ENCODE peak calls at places on chromosomes 13 and 19, in six cellular contexts. D, I, B, E, N and Q are unnamed samples.

GRCh38 chr19:29531458-29532025 is 5.7 kb downstream of the VSTM2B start:
- DNase-seq in D (no peak), I (no peak), B (no peak), E (no peak), N (no peak), Q (no peak)

GRCh38 chr13:74114202-74114601 is 20.0 kb downstream of the KLF12 start:
- DNase-seq in D (peak; percentile 79), I (no peak), B (no peak), E (peak; percentile 26), N (no peak), Q (no peak)

GRCh38 chr13:113777311-113778260 is 18.6 kb downstream of the TMEM255B start:
- DNase-seq in D (no peak), I (no peak), B (no peak), E (peak; percentile 74), N (no peak), Q (peak; percentile 25)

GRCh38 chr19:42553292-42554045 is 25.2 kb upstream of the CEACAM1 start:
- DNase-seq in D (peak; percentile 74), I (no peak), B (no peak), E (peak; percentile 84), N (peak; percentile 72), Q (peak; percentile 97)

GRCh38 chr13:53151692-53152421 is 123.2 kb downstream of the OLFM4 start:
- DNase-seq in D (no peak), I (no peak), B (no peak), E (peak; percentile 26), N (peak; percentile 77), Q (peak; percentile 66)

GRCh38 chr19:35557539-35558399 is 5.7 kb downstream of the ATP4A start:
- DNase-seq in D (peak; percentile 25), I (no peak), B (peak; percentile 90), E (peak; percentile 74), N (no peak), Q (no peak)

GRCh38 chr13:71998223-71998622 is 131.2 kb upstream of the DACH1 start:
- DNase-seq in D (no peak), I (no peak), B (no peak), E (no peak), N (no peak), Q (no peak)

GRCh38 chr13:70967564-70967963 is 859.3 kb upstream of the KLHL1 start:
- DNase-seq in D (no peak), I (no peak), B (no peak), E (no peak), N (no peak), Q (no peak)

GRCh38 chr19:46299004-46299509 is 2.2 kb downstream of the HIF3A start:
- DNase-seq in D (peak; percentile 41), I (peak; percentile 99), B (peak; percentile 98), E (peak; percentile 87), N (peak; percentile 3), Q (peak; percentile 19)

GRCh38 chr13:36151591-36151990 is 20.4 kb upstream of the DCLK1 start:
- DNase-seq in D (no peak), I (no peak), B (no peak), E (no peak), N (no peak), Q (no peak)

GRCh38 chr13:43389573-43389972 is 366.2 kb downstream of the DNAJC15 start:
- DNase-seq in D (no peak), I (no peak), B (no peak), E (no peak), N (no peak), Q (no peak)

GRCh38 chr13:105825071-105825470 is 710.4 kb downstream of the EFNB2 start:
- DNase-seq in D (no peak), I (no peak), B (no peak), E (no peak), N (no peak), Q (no peak)

GRCh38 chr13:31951215-31951678 is 80.3 kb upstream of the FRY start:
- DNase-seq in D (peak; percentile 14), I (no peak), B (peak; percentile 33), E (peak; percentile 59), N (peak; percentile 66), Q (peak; percentile 99)

GRCh38 chr19:48090281-48090802 is 20.3 kb downstream of the PLA2G4C start:
- DNase-seq in D (no peak), I (no peak), B (no peak), E (no peak), N (no peak), Q (peak; percentile 23)

GRCh38 chr19:6362351-6362801 is 1.0 kb downstream of the CLPP start:
- DNase-seq in D (no peak), I (no peak), B (no peak), E (no peak), N (no peak), Q (no peak)

GRCh38 chr19:40443930-40444180 is 280 bp downstream of the SERTAD3 start:
- DNase-seq in D (no peak), I (no peak), B (no peak), E (no peak), N (no peak), Q (peak; percentile 65)

GRCh38 chr19:23071087-23071511 is 45.7 kb upstream of the ZNF730 start:
- DNase-seq in D (peak; percentile 18), I (no peak), B (peak; percentile 62), E (peak; percentile 40), N (no peak), Q (no peak)

GRCh38 chr19:13016628-13017305 is 21.5 kb downstream of the NFIX start:
- DNase-seq in D (no peak), I (no peak), B (peak; percentile 5), E (no peak), N (no peak), Q (no peak)

GRCh38 chr13:110616103-110617101 is 1.1 kb downstream of the NAXD start:
- DNase-seq in D (peak; percentile 46), I (no peak), B (peak; percentile 81), E (peak; percentile 75), N (no peak), Q (peak; percentile 26)

GRCh38 chr13:38530492-38530891 is 156.4 kb upstream of the FREM2 start:
- DNase-seq in D (peak; percentile 6), I (no peak), B (no peak), E (peak; percentile 33), N (no peak), Q (no peak)

GRCh38 chr13:68749801-68750200 is 1357.8 kb upstream of the ATXN8OS start:
- DNase-seq in D (peak; percentile 6), I (no peak), B (no peak), E (no peak), N (no peak), Q (no peak)

GRCh38 chr13:113907637-113908617 is 44.1 kb upstream of the GAS6 start:
- DNase-seq in D (peak; percentile 92), I (peak; percentile 56), B (no peak), E (peak; percentile 73), N (no peak), Q (peak; percentile 57)

GRCh38 chr19:8357007-8357521 is 6.9 kb upstream of the ANGPTL4 start:
- DNase-seq in D (peak; percentile 27), I (no peak), B (peak; percentile 7), E (no peak), N (no peak), Q (no peak)

GRCh38 chr19:54724142-54724541 is at the start of gene KIR3DL3:
- DNase-seq in D (no peak), I (peak; percentile 44), B (no peak), E (no peak), N (no peak), Q (no peak)

GRCh38 chr19:43639507-43640423 is at the start of gene CADM4:
- DNase-seq in D (no peak), I (no peak), B (peak; percentile 79), E (peak; percentile 58), N (no peak), Q (no peak)

GRCh38 chr13:40072663-40073120 is 417.2 kb downstream of the COG6 start:
- DNase-seq in D (no peak), I (no peak), B (no peak), E (no peak), N (no peak), Q (no peak)

GRCh38 chr13:67410645-67411044 is 180.5 kb upstream of the PCDH9 start:
- DNase-seq in D (no peak), I (no peak), B (no peak), E (no peak), N (no peak), Q (no peak)

GRCh38 chr19:39166571-39167391 is 30.0 kb upstream of the NCCRP1 start:
- DNase-seq in D (no peak), I (no peak), B (peak; percentile 94), E (no peak), N (no peak), Q (no peak)

GRCh38 chr13:41199526-41199925 is 5.2 kb upstream of the KBTBD7 start:
- DNase-seq in D (no peak), I (no peak), B (no peak), E (no peak), N (no peak), Q (peak; percentile 6)

GRCh38 chr19:54606891-54607781 is 13.7 kb downstream of the LILRA1 start:
- DNase-seq in D (no peak), I (peak; percentile 71), B (no peak), E (no peak), N (no peak), Q (peak; percentile 82)

GRCh38 chr13:49935171-49936084 is 712 bp downstream of the SPRYD7 start:
- DNase-seq in D (peak; percentile 57), I (peak; percentile 84), B (no peak), E (peak; percentile 56), N (peak; percentile 39), Q (peak; percentile 15)

GRCh38 chr13:73989244-73989843 is 144.9 kb downstream of the KLF12 start:
- DNase-seq in D (no peak), I (no peak), B (no peak), E (no peak), N (no peak), Q (no peak)

GRCh38 chr13:83121904-83122303 is 760.4 kb downstream of the SLITRK1 start:
- DNase-seq in D (peak; percentile 2), I (no peak), B (no peak), E (no peak), N (no peak), Q (no peak)

GRCh38 chr13:30466358-30466714 is 600 bp upstream of the HMGB1 start:
- DNase-seq in D (peak; percentile 24), I (no peak), B (no peak), E (no peak), N (no peak), Q (peak; percentile 44)

GRCh38 chr13:83940742-83941141 is 58.5 kb upstream of the SLITRK1 start:
- DNase-seq in D (peak; percentile 26), I (no peak), B (no peak), E (no peak), N (no peak), Q (no peak)

GRCh38 chr19:35000647-35001501 is 751 bp downstream of the GRAMD1A start:
- DNase-seq in D (peak; percentile 45), I (no peak), B (peak; percentile 87), E (peak; percentile 64), N (no peak), Q (peak; percentile 53)